ENCODE peak calls at places on chromosome 9, in four cellular contexts. H is AG04450, G is suprapubic skin, X is cardiac fibroblast. I is an unnamed sample.
A peak's percentile ranks its signal among the peaks of the same experiment; 100 is the strongest.

GRCh38 chr9:114001410-114001685 is 76.8 kb downstream of the AMBP start:
- DNase-seq in H (no peak), G (no peak), X (no peak), I (no peak)

GRCh38 chr9:96158909-96159575 is 142.9 kb downstream of the HSD17B3 start:
- DNase-seq in H (no peak), G (no peak), X (no peak), I (no peak)

GRCh38 chr9:90526386-90526785 is 116.2 kb downstream of the DIRAS2 start:
- DNase-seq in H (no peak), G (no peak), X (no peak), I (no peak)

GRCh38 chr9:73172811-73173210 is 21.1 kb downstream of the ANXA1 start:
- DNase-seq in H (no peak), G (no peak), X (no peak), I (no peak)

GRCh38 chr9:93464876-93465275 is 11.5 kb upstream of the FAM120AOS start:
- DNase-seq in H (no peak), G (no peak), X (no peak), I (no peak)

GRCh38 chr9:124551472-124552339 is 44.5 kb upstream of the NR5A1 start:
- DNase-seq in H (peak; percentile 34), G (no peak), X (peak; percentile 67), I (peak; percentile 67)

GRCh38 chr9:9949368-9949767 is 663.4 kb downstream of the PTPRD start:
- DNase-seq in H (no peak), G (no peak), X (no peak), I (no peak)

GRCh38 chr9:122096620-122097415 is 3.7 kb upstream of the TTLL11 start:
- DNase-seq in H (no peak), G (no peak), X (no peak), I (no peak)

GRCh38 chr9:114371343-114371985 is 16.3 kb downstream of the AKNA start:
- DNase-seq in H (no peak), G (no peak), X (no peak), I (no peak)

GRCh38 chr9:21331676-21332402 is 3.4 kb downstream of the KLHL9 start:
- DNase-seq in H (no peak), G (no peak), X (peak; percentile 10), I (no peak)

GRCh38 chr9:136015656-136016055 is 54.5 kb upstream of the UBAC1 start:
- DNase-seq in H (no peak), G (no peak), X (no peak), I (no peak)

GRCh38 chr9:4833781-4834560 is 41.2 kb downstream of the RCL1 start:
- DNase-seq in H (no peak), G (no peak), X (peak; percentile 54), I (peak; percentile 74)

GRCh38 chr9:95005276-95006141 is 279.0 kb downstream of the AOPEP start:
- DNase-seq in H (no peak), G (no peak), X (peak; percentile 30), I (peak; percentile 37)

GRCh38 chr9:36892279-36892678 is 141.8 kb downstream of the PAX5 start:
- DNase-seq in H (no peak), G (no peak), X (no peak), I (no peak)

GRCh38 chr9:21653091-21653490 is 149.3 kb upstream of the MTAP start:
- DNase-seq in H (no peak), G (no peak), X (no peak), I (no peak)

GRCh38 chr9:126158591-126159519 is 167.8 kb upstream of the MVB12B start:
- DNase-seq in H (no peak), G (no peak), X (no peak), I (no peak)

GRCh38 chr9:36386396-36386795 is 13.7 kb downstream of the RNF38 start:
- DNase-seq in H (no peak), G (no peak), X (no peak), I (no peak)

GRCh38 chr9:114719290-114719689 is 37.3 kb upstream of the TEX48 start:
- DNase-seq in H (no peak), G (no peak), X (no peak), I (no peak)

GRCh38 chr9:122125891-122126331 is 32.8 kb upstream of the TTLL11 start:
- DNase-seq in H (no peak), G (no peak), X (no peak), I (no peak)

GRCh38 chr9:70054546-70054945 is 10.9 kb downstream of the MAMDC2 start:
- DNase-seq in H (no peak), G (no peak), X (no peak), I (no peak)

GRCh38 chr9:90420714-90421513 is 221.7 kb downstream of the DIRAS2 start:
- DNase-seq in H (no peak), G (no peak), X (no peak), I (peak; percentile 8)

GRCh38 chr9:89541798-89542197 is 43.9 kb upstream of the SEMA4D start:
- DNase-seq in H (no peak), G (no peak), X (no peak), I (no peak)

GRCh38 chr9:113560621-113560915 is 97.0 kb downstream of the RGS3 start:
- DNase-seq in H (no peak), G (no peak), X (no peak), I (no peak)

GRCh38 chr9:93105620-93106019 is 9.6 kb downstream of the CARD19 start:
- DNase-seq in H (no peak), G (no peak), X (no peak), I (no peak)

GRCh38 chr9:133140606-133141005 is 19.6 kb upstream of the RALGDS start:
- DNase-seq in H (no peak), G (no peak), X (no peak), I (no peak)

GRCh38 chr9:128912270-128912853 is 8.4 kb upstream of the PHYHD1 start:
- DNase-seq in H (peak; percentile 59), G (no peak), X (peak; percentile 70), I (peak; percentile 55)
- H3K4me3 ChIP-seq in H (no peak overlapping the region), G (no peak overlapping the region), X (no peak overlapping the region), I (no peak overlapping the region)

GRCh38 chr9:137878957-137879555 is 1.5 kb downstream of the CACNA1B start:
- DNase-seq in H (no peak), G (no peak), X (no peak), I (no peak)
- H3K4me3 ChIP-seq in H (no peak overlapping the region), G (no peak overlapping the region), X (no peak overlapping the region), I (no peak overlapping the region)

GRCh38 chr9:130431536-130432303 is 13.0 kb upstream of the ASS1 start:
- DNase-seq in H (no peak), G (no peak), X (no peak), I (no peak)

GRCh38 chr9:130433168-130433946 is 11.4 kb upstream of the ASS1 start:
- DNase-seq in H (no peak), G (no peak), X (peak; percentile 58), I (peak; percentile 47)

GRCh38 chr9:130432362-130432761 is 12.4 kb upstream of the ASS1 start:
- DNase-seq in H (no peak), G (no peak), X (no peak), I (no peak)

GRCh38 chr9:130433947-130434262 is 10.9 kb upstream of the ASS1 start:
- DNase-seq in H (no peak), G (no peak), X (no peak), I (no peak)

GRCh38 chr9:130432796-130433167 is 12.0 kb upstream of the ASS1 start:
- DNase-seq in H (no peak), G (no peak), X (no peak), I (no peak)
- H3K4me3 ChIP-seq in H (peak overlapping the region; percentile 18), G (peak overlapping the region; percentile 46), X (no peak overlapping the region), I (no peak overlapping the region)

DNA sequence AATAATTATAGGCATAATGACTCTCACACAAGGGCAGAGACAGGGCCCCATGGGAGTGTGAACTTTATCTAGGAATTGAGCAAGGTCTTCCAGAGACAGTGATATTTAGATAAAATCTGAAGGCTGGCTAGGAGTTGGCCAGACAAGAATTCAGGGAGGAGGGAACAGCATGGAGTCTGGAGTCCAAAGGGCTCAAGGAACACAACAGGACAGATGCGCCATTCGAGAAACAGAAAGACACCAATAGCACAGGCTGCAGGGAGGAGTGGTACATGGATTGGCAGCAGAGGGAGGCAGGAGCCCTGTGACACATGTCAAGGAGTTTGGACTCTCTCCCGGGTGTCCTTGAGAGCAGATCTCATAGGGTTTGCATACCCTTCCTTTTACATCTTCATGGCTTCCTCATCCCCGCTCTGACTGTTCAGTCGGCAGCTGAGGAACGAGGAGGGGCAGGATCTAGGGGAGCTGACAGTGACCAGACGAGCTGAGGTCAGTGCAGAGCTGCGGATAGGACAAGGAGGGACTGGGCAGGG is 64.0 kb upstream of the XPA start:
- DNase-seq in H (no peak), G (no peak), X (no peak), I (no peak)
- H3K4me3 ChIP-seq in H (no peak overlapping the region), G (no peak overlapping the region), X (no peak overlapping the region), I (no peak overlapping the region)

DNA sequence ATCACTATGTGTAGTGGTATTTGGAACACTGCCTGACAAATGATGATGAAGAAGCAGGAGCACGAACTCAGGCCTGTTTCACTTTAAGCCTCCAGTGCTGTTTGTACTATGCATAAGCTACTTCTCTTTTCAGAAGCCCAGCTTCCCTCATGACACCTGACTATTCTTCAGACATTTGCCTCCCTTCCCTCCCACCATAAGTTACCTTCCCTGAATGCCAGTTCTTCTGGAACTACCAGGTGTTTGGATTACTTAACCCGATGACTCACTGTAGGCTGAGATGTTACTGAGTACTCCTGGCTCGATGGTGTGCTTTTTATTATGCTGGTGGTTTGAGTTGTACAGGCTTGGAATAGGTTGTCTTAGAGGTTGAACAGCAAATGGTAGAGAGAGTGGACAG is 180.0 kb downstream of the SPATA31D1 start:
- DNase-seq in H (no peak), G (no peak), X (no peak), I (peak; percentile 9)
- H3K4me3 ChIP-seq in H (no peak overlapping the region), G (no peak overlapping the region), X (no peak overlapping the region), I (no peak overlapping the region)